ENCODE peak calls at places on chromosomes 7 and 10, in five cellular contexts. K is GF-D8, C is dorsolateral prefrontal cortex, S is H7, M is amniotic stem cell. N is an unnamed sample.

GRCh38 chr7:101690061-101690460 is 61.0 kb upstream of the MYL10 start:
- DNase-seq in S (no peak), K (no peak), M (no peak), C (no peak), N (no peak)

GRCh38 chr7:74231232-74231590 is 21.4 kb downstream of the LAT2 start:
- DNase-seq in S (peak), C (no peak), M (no peak), K (no peak), N (no peak)

GRCh38 chr10:71266147-71266917 is 52.7 kb upstream of the SLC29A3 start:
- DNase-seq in S (no peak), M (no peak), K (no peak), C (no peak), N (no peak)

GRCh38 chr10:50653142-50653541 is 29.4 kb upstream of the SGMS1 start:
- DNase-seq in C (peak), K (no peak), S (peak), M (no peak), N (no peak)

GRCh38 chr10:30231071-30231652 is 117.9 kb downstream of the MTPAP start:
- DNase-seq in K (no peak), C (no peak), M (no peak), S (no peak), N (no peak)

GRCh38 chr7:142357953-142358520 is 100.2 kb upstream of the PRSS58 start:
- DNase-seq in C (no peak), M (no peak), S (peak), K (peak), N (no peak)

GRCh38 chr7:132065193-132065972 is 509.0 kb upstream of the PODXL start:
- DNase-seq in S (no peak), C (no peak), K (no peak), M (peak), N (no peak)

GRCh38 chr10:12073526-12073925 is 4.8 kb downstream of the DHTKD1 start:
- DNase-seq in C (no peak), S (no peak), M (no peak), K (no peak), N (no peak)

GRCh38 chr7:38102486-38102885 is 75.6 kb upstream of the STARD3NL start:
- DNase-seq in M (no peak), C (no peak), S (no peak), K (no peak), N (no peak)

GRCh38 chr7:25950488-25951413 is 201.2 kb upstream of the NFE2L3 start:
- DNase-seq in K (no peak), M (no peak), C (peak), S (peak), N (peak)

GRCh38 chr7:46369933-46370654 is 449.0 kb upstream of the IGFBP3 start:
- DNase-seq in S (no peak), C (no peak), M (peak), K (no peak), N (no peak)

GRCh38 chr10:97399843-97400545 is 1.1 kb downstream of the RRP12 start:
- DNase-seq in M (no peak), S (peak), C (no peak), K (peak), N (no peak)

GRCh38 chr10:5623081-5623748 is 43.2 kb downstream of the ASB13 start:
- DNase-seq in M (peak), C (peak), K (peak), S (peak), N (peak)

GRCh38 chr7:73521636-73522080 is 435 bp downstream of the BAZ1B start:
- DNase-seq in K (no peak), M (no peak), C (no peak), S (peak), N (peak)

GRCh38 chr10:132575320-132576201 is 38.0 kb downstream of the INPP5A start:
- DNase-seq in C (no peak), K (peak), S (peak), M (peak), N (no peak)

N was measured in nucleus accumbens.